ENCODE peak calls at places on chromosomes 5 and 9, in eight cellular contexts. One of them, this sample, is unnamed.

GRCh38 chr5:62317810-62318209 is 11.8 kb downstream of the KIF2A start:
- DNase-seq in PC-3: no peak
- DNase-seq in stimulated activated CD4-positive, alpha-beta T cell treated with anti-CD3 and anti-CD28 coated beads, Interleukin-4, amount 100 ng/mL, for 4 hours: no peak
- DNase-seq in EL: no peak
- DNase-seq in suprapubic skin: no peak
- DNase-seq in H9: no peak
- DNase-seq in HFF-Myc: no peak
- DNase-seq in small intestine: no peak
- DNase-seq in this sample: no peak

GRCh38 chr5:114330916-114331531 is 30.8 kb upstream of the KCNN2 start:
- DNase-seq in PC-3: no peak
- DNase-seq in stimulated activated CD4-positive, alpha-beta T cell treated with anti-CD3 and anti-CD28 coated beads, Interleukin-4, amount 100 ng/mL, for 4 hours: no peak
- DNase-seq in EL: no peak
- DNase-seq in suprapubic skin: no peak
- DNase-seq in H9: no peak
- DNase-seq in HFF-Myc: no peak
- DNase-seq in small intestine: no peak
- DNase-seq in this sample: no peak

GRCh38 chr5:132103380-132103951 is 29.9 kb downstream of the CSF2 start:
- DNase-seq in PC-3: peak; percentile 94
- DNase-seq in stimulated activated CD4-positive, alpha-beta T cell treated with anti-CD3 and anti-CD28 coated beads, Interleukin-4, amount 100 ng/mL, for 4 hours: peak; percentile 81
- DNase-seq in EL: peak; percentile 95
- DNase-seq in suprapubic skin: no peak
- DNase-seq in H9: no peak
- DNase-seq in HFF-Myc: peak; percentile 81
- DNase-seq in small intestine: peak; percentile 64
- DNase-seq in this sample: peak; percentile 92

GRCh38 chr5:6739603-6740002 is 26.4 kb downstream of the TENT4A start:
- DNase-seq in PC-3: no peak
- DNase-seq in stimulated activated CD4-positive, alpha-beta T cell treated with anti-CD3 and anti-CD28 coated beads, Interleukin-4, amount 100 ng/mL, for 4 hours: no peak
- DNase-seq in EL: no peak
- DNase-seq in suprapubic skin: no peak
- DNase-seq in H9: no peak
- DNase-seq in HFF-Myc: no peak
- DNase-seq in small intestine: no peak
- DNase-seq in this sample: no peak

GRCh38 chr9:74696520-74696919 is 191.2 kb downstream of the TRPM6 start:
- DNase-seq in PC-3: no peak
- DNase-seq in stimulated activated CD4-positive, alpha-beta T cell treated with anti-CD3 and anti-CD28 coated beads, Interleukin-4, amount 100 ng/mL, for 4 hours: no peak
- DNase-seq in EL: no peak
- DNase-seq in suprapubic skin: no peak
- DNase-seq in H9: no peak
- DNase-seq in HFF-Myc: no peak
- DNase-seq in small intestine: no peak
- DNase-seq in this sample: no peak

GRCh38 chr5:58080573-58080972 is 379.3 kb downstream of the PLK2 start:
- DNase-seq in PC-3: peak; percentile 71
- DNase-seq in stimulated activated CD4-positive, alpha-beta T cell treated with anti-CD3 and anti-CD28 coated beads, Interleukin-4, amount 100 ng/mL, for 4 hours: no peak
- DNase-seq in EL: peak; percentile 40
- DNase-seq in suprapubic skin: no peak
- DNase-seq in H9: no peak
- DNase-seq in HFF-Myc: peak; percentile 29
- DNase-seq in small intestine: no peak
- DNase-seq in this sample: no peak

GRCh38 chr5:154395407-154396106 is 50.2 kb upstream of the SAP30L start:
- DNase-seq in PC-3: peak; percentile 59
- DNase-seq in stimulated activated CD4-positive, alpha-beta T cell treated with anti-CD3 and anti-CD28 coated beads, Interleukin-4, amount 100 ng/mL, for 4 hours: no peak
- DNase-seq in EL: no peak
- DNase-seq in suprapubic skin: no peak
- DNase-seq in H9: peak; percentile 82
- DNase-seq in HFF-Myc: no peak
- DNase-seq in small intestine: peak; percentile 89
- DNase-seq in this sample: no peak

GRCh38 chr9:2729721-2730120 is 12.4 kb downstream of the KCNV2 start:
- DNase-seq in PC-3: no peak
- DNase-seq in stimulated activated CD4-positive, alpha-beta T cell treated with anti-CD3 and anti-CD28 coated beads, Interleukin-4, amount 100 ng/mL, for 4 hours: no peak
- DNase-seq in EL: no peak
- DNase-seq in suprapubic skin: no peak
- DNase-seq in H9: no peak
- DNase-seq in HFF-Myc: no peak
- DNase-seq in small intestine: no peak
- DNase-seq in this sample: no peak

GRCh38 chr9:121059998-121060636 is 10.0 kb upstream of the C5 start:
- DNase-seq in PC-3: peak; percentile 81
- DNase-seq in stimulated activated CD4-positive, alpha-beta T cell treated with anti-CD3 and anti-CD28 coated beads, Interleukin-4, amount 100 ng/mL, for 4 hours: peak; percentile 12
- DNase-seq in EL: peak; percentile 66
- DNase-seq in suprapubic skin: no peak
- DNase-seq in H9: no peak
- DNase-seq in HFF-Myc: peak; percentile 46
- DNase-seq in small intestine: peak; percentile 73
- DNase-seq in this sample: no peak

GRCh38 chr9:135240871-135241311 is 153.4 kb downstream of the OLFM1 start:
- DNase-seq in PC-3: no peak
- DNase-seq in stimulated activated CD4-positive, alpha-beta T cell treated with anti-CD3 and anti-CD28 coated beads, Interleukin-4, amount 100 ng/mL, for 4 hours: no peak
- DNase-seq in EL: no peak
- DNase-seq in suprapubic skin: no peak
- DNase-seq in H9: no peak
- DNase-seq in HFF-Myc: no peak
- DNase-seq in small intestine: no peak
- DNase-seq in this sample: no peak

GRCh38 chr9:100498592-100498991 is 25.6 kb downstream of the TMEFF1 start:
- DNase-seq in PC-3: peak; percentile 31
- DNase-seq in stimulated activated CD4-positive, alpha-beta T cell treated with anti-CD3 and anti-CD28 coated beads, Interleukin-4, amount 100 ng/mL, for 4 hours: no peak
- DNase-seq in EL: peak; percentile 50
- DNase-seq in suprapubic skin: no peak
- DNase-seq in H9: no peak
- DNase-seq in HFF-Myc: no peak
- DNase-seq in small intestine: no peak
- DNase-seq in this sample: no peak

GRCh38 chr5:6770826-6771607 is 57.8 kb downstream of the TENT4A start:
- DNase-seq in PC-3: no peak
- DNase-seq in stimulated activated CD4-positive, alpha-beta T cell treated with anti-CD3 and anti-CD28 coated beads, Interleukin-4, amount 100 ng/mL, for 4 hours: no peak
- DNase-seq in EL: no peak
- DNase-seq in suprapubic skin: no peak
- DNase-seq in H9: no peak
- DNase-seq in HFF-Myc: no peak
- DNase-seq in small intestine: no peak
- DNase-seq in this sample: no peak

GRCh38 chr5:179158556-179158955 is 98.4 kb downstream of the ZNF354C start:
- DNase-seq in PC-3: no peak
- DNase-seq in stimulated activated CD4-positive, alpha-beta T cell treated with anti-CD3 and anti-CD28 coated beads, Interleukin-4, amount 100 ng/mL, for 4 hours: no peak
- DNase-seq in EL: no peak
- DNase-seq in suprapubic skin: peak; percentile 47
- DNase-seq in H9: peak; percentile 13
- DNase-seq in HFF-Myc: no peak
- DNase-seq in small intestine: no peak
- DNase-seq in this sample: no peak

GRCh38 chr9:127904518-127904887 is 5.1 kb upstream of the ST6GALNAC6 start:
- DNase-seq in PC-3: no peak
- DNase-seq in stimulated activated CD4-positive, alpha-beta T cell treated with anti-CD3 and anti-CD28 coated beads, Interleukin-4, amount 100 ng/mL, for 4 hours: no peak
- DNase-seq in EL: no peak
- DNase-seq in suprapubic skin: no peak
- DNase-seq in H9: peak; percentile 66
- DNase-seq in HFF-Myc: no peak
- DNase-seq in small intestine: no peak
- DNase-seq in this sample: no peak

This sample was measured in esophagus muscularis mucosa.